ENCODE peak calls at places on chromosome 15, in four cellular contexts. R is GM12878, M is neuronal stem cell, Z is GM23248. J is an unnamed sample. For H3K4me1, the result is how much of the 10 kb centered on the place peaks cover.

GRCh38 chr15:27808182-27808581 is 290.9 kb downstream of the OCA2 start:
- DNase-seq in R (no peak), M (no peak), Z (no peak), J (no peak)

GRCh38 chr15:79003301-79003700 is 58.5 kb upstream of the CTSH start:
- DNase-seq in R (no peak), M (no peak), Z (peak), J (no peak)

GRCh38 chr15:72155021-72155621 is 36.9 kb downstream of the SENP8 start:
- DNase-seq in R (no peak), M (no peak), Z (peak), J (peak)

GRCh38 chr15:50881121-50882048 is 27.1 kb upstream of the AP4E1 start:
- DNase-seq in R (peak), M (no peak), Z (peak), J (no peak)

GRCh38 chr15:55914446-55914845 is 79.0 kb downstream of the NEDD4 start:
- DNase-seq in R (no peak), M (no peak), Z (peak), J (no peak)

GRCh38 chr15:36358094-36358961 is 221.1 kb upstream of the CDIN1 start:
- DNase-seq in R (no peak), M (no peak), Z (peak), J (no peak)

GRCh38 chr15:48102167-48102566 is 18.6 kb upstream of the SLC24A5 start:
- DNase-seq in R (no peak), M (no peak), Z (no peak), J (no peak)

GRCh38 chr15:100735654-100736053 is 133.3 kb downstream of the ASB7 start:
- DNase-seq in R (no peak), M (no peak), Z (no peak), J (no peak)

GRCh38 chr15:64740361-64741170 is 34.8 kb downstream of the RBPMS2 start:
- DNase-seq in R (no peak), M (no peak), Z (peak), J (peak)

GRCh38 chr15:65062726-65063125 is 5.1 kb downstream of the RASL12 start:
- DNase-seq in R (no peak), M (no peak), Z (no peak), J (no peak)

GRCh38 chr15:70098461-70099166 is 897 bp upstream of the TLE3 start:
- DNase-seq in R (no peak), M (peak), Z (peak), J (no peak)

GRCh38 chr15:101488300-101489164 is 975 bp downstream of the PCSK6 start:
- DNase-seq in R (no peak), M (peak), Z (no peak), J (no peak)

GRCh38 chr15:32849769-32850668 is 132.2 kb downstream of the GREM1 start:
- DNase-seq in R (no peak), M (no peak), Z (peak), J (peak)

GRCh38 chr15:38216763-38217162 is 35.9 kb upstream of the SPRED1 start:
- DNase-seq in R (no peak), M (no peak), Z (peak), J (no peak)

GRCh38 chr15:92005154-92005553 is 151.6 kb downstream of the SLCO3A1 start:
- DNase-seq in R (no peak), M (no peak), Z (no peak), J (no peak)

GRCh38 chr15:68376447-68377060 is 55.4 kb downstream of the ITGA11 start:
- DNase-seq in R (no peak), M (no peak), Z (no peak), J (no peak)

GRCh38 chr15:99450896-99451358 is 114.9 kb upstream of the MEF2A start:
- DNase-seq in R (no peak), M (no peak), Z (peak), J (no peak)

GRCh38 chr15:38535451-38536200 is 29.0 kb downstream of the RASGRP1 start:
- DNase-seq in R (no peak), M (no peak), Z (peak), J (no peak)

GRCh38 chr15:32651229-32651837 is 9.8 kb downstream of the SCG5 start:
- DNase-seq in R (no peak), M (peak), Z (peak), J (peak)

GRCh38 chr15:78049691-78050440 is 27.6 kb downstream of the TBC1D2B start:
- DNase-seq in R (peak), M (no peak), Z (peak), J (no peak)

GRCh38 chr15:70833897-70834765 is 19.8 kb downstream of the LARP6 start:
- DNase-seq in R (no peak), M (no peak), Z (peak), J (no peak)

GRCh38 chr15:65612949-65613348 is 2.0 kb upstream of the INTS14 start:
- DNase-seq in R (no peak), M (no peak), Z (no peak), J (no peak)

GRCh38 chr15:80875568-80875967 is 96.4 kb downstream of the CEMIP start:
- DNase-seq in R (no peak), M (no peak), Z (peak), J (no peak)

GRCh38 chr15:91945385-91945784 is 91.9 kb downstream of the SLCO3A1 start:
- DNase-seq in R (no peak), M (no peak), Z (no peak), J (no peak)

GRCh38 chr15:25690673-25691543 is 172.2 kb downstream of the ATP10A start:
- DNase-seq in R (no peak), M (no peak), Z (peak), J (no peak)

DNA sequence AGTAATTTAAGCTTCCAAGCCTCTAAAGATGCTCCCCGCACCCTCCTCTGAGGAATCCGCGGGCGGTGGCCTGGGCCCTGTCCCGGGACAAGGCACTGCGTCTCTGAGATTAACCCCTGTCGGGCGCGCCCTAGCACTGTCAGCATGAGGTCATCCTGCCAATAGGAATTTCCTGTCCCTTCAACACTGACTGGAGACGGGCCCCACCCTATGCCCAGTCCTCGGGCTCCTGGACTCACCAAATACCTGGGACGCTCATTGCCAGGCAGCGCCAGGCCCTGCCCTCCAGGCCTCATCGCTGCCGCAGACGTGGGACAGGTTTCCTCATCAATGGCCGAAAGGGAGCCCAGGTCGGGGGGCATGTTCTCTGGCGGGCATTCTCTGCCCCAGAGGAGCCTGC is 67.6 kb upstream of the SH3GL3 start:
- DNase-seq in R (no peak), M (no peak), Z (peak), J (no peak)
- H3K4me3 ChIP-seq in R (no peak), M (no peak), Z (peak), J (peak)

DNA sequence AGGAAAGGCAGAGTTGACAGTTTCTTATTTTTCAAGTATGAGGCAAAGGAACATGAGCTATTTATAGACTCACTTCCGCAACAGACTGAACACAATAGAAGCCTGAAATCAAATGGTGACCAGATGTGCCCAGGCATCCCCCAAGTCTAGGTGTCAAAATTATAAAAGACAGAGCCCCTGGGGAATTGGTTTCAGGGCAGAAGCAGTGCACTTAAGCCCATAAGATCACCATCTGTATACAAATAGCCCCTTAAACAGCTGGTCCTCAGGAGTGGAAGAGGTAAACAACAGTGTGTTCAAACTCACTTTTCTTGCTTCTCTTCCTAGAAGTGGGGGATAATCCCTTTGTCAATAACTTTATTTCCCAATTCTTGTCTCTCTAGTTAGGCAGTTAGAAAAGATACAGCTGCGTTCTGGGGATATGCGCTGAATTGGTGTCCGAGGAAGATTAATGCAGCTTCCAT is 29.9 kb downstream of the STARD9 start:
- DNase-seq in R (peak), M (no peak), Z (peak), J (no peak)
- H3K4me2 ChIP-seq in R (peak), M (no peak), Z (peak), J (no peak)

GRCh38 chr15:52801748-52802085 is 11.6 kb upstream of the ONECUT1 start:
- DNase-seq in R (no peak), M (no peak), Z (no peak), J (no peak)
- H3K4me1 ChIP-seq in R (under half), M (under half), Z (under half), J (under half)

GRCh38 chr15:67098768-67099282 is 33.4 kb downstream of the SMAD3 start:
- DNase-seq in R (no peak), M (no peak), Z (peak), J (no peak)
- H3K4me3 ChIP-seq in R (no peak), M (no peak), Z (peak), J (peak)